ENCODE peak calls at places on chromosomes 1 and 21, in eight cellular contexts. S is T-helper 2 cell; H is iPS-NIHi11; A is nucleus accumbens; Q is aorta; W is CD8-positive, alpha-beta T cell; D is GM10248; P is NCI-H1436. E is an unnamed sample.

GRCh38 chr21:44533891-44534627 is 5.9 kb downstream of the KRTAP10-1 start:
- DNase-seq in S (no peak), H (peak; percentile 79), A (no peak), Q (no peak), W (no peak), D (no peak), P (no peak), E (no peak)

GRCh38 chr1:150609726-150610125 is 19.7 kb downstream of the ENSA start:
- DNase-seq in S (no peak), H (no peak), A (no peak), Q (no peak), W (no peak), D (no peak), P (no peak), E (peak; percentile 37)

GRCh38 chr1:214445846-214446614 is 105.4 kb downstream of the PTPN14 start:
- DNase-seq in S (no peak), H (no peak), A (no peak), Q (no peak), W (no peak), D (no peak), P (no peak), E (no peak)

GRCh38 chr1:188022661-188023060 is 1193.9 kb downstream of the PLA2G4A start:
- DNase-seq in S (no peak), H (no peak), A (no peak), Q (no peak), W (no peak), D (no peak), P (no peak), E (no peak)

GRCh38 chr1:168897249-168897648 is 168.2 kb upstream of the DPT start:
- DNase-seq in S (no peak), H (no peak), A (no peak), Q (no peak), W (no peak), D (no peak), P (no peak), E (no peak)

GRCh38 chr1:101039245-101039644 is 13.7 kb upstream of the DPH5 start:
- DNase-seq in S (no peak), H (no peak), A (no peak), Q (no peak), W (no peak), D (no peak), P (no peak), E (no peak)

GRCh38 chr1:62687421-62687902 is 724 bp downstream of the DOCK7 start:
- DNase-seq in S (no peak), H (peak; percentile 63), A (peak; percentile 37), Q (peak; percentile 58), W (peak; percentile 65), D (peak; percentile 49), P (peak; percentile 60), E (no peak)

GRCh38 chr1:33164120-33164519 is 17.7 kb downstream of the TRIM62 start:
- DNase-seq in S (no peak), H (no peak), A (no peak), Q (no peak), W (no peak), D (no peak), P (no peak), E (no peak)

GRCh38 chr1:115251340-115251748 is 86.7 kb downstream of the NGF start:
- DNase-seq in S (no peak), H (no peak), A (no peak), Q (no peak), W (no peak), D (no peak), P (no peak), E (no peak)

GRCh38 chr1:25817840-25818501 is 1.8 kb upstream of the MTFR1L start:
- DNase-seq in S (no peak), H (no peak), A (no peak), Q (no peak), W (no peak), D (no peak), P (no peak), E (no peak)

GRCh38 chr1:9106286-9106685 is 22.6 kb downstream of the GPR157 start:
- DNase-seq in S (no peak), H (no peak), A (no peak), Q (peak; percentile 35), W (no peak), D (no peak), P (no peak), E (no peak)

GRCh38 chr1:13864760-13865159 is 164.8 kb downstream of the PRDM2 start:
- DNase-seq in S (no peak), H (no peak), A (no peak), Q (no peak), W (no peak), D (no peak), P (no peak), E (no peak)

GRCh38 chr1:33382651-33383415 is 48.1 kb downstream of the PHC2 start:
- DNase-seq in S (no peak), H (no peak), A (peak; percentile 81), Q (no peak), W (no peak), D (no peak), P (no peak), E (peak; percentile 91)

GRCh38 chr1:162285149-162285561 is 91.5 kb downstream of the SPATA46 start:
- DNase-seq in S (no peak), H (peak; percentile 59), A (no peak), Q (no peak), W (no peak), D (no peak), P (no peak), E (no peak)

GRCh38 chr1:9822897-9823692 is 670 bp downstream of the CLSTN1 start:
- DNase-seq in S (no peak), H (no peak), A (peak; percentile 39), Q (peak; percentile 56), W (peak; percentile 52), D (no peak), P (no peak), E (no peak)

GRCh38 chr1:232678185-232678886 is 48.4 kb upstream of the SIPA1L2 start:
- DNase-seq in S (no peak), H (no peak), A (no peak), Q (no peak), W (no peak), D (no peak), P (peak; percentile 17), E (no peak)

GRCh38 chr1:119743776-119744597 is 24.7 kb downstream of the HMGCS2 start:
- DNase-seq in S (no peak), H (peak; percentile 83), A (peak; percentile 50), Q (peak; percentile 63), W (peak; percentile 70), D (peak; percentile 80), P (peak; percentile 54), E (peak; percentile 56)

E was measured in foreskin melanocyte.